ENCODE peak calls at places on chromosome 4, in nine cellular contexts. U is ascending aorta, C is ovary, A is left ventricle myocardium inferior, F is tibial nerve, L is cardiac muscle cell, E is kidney, T is mesendoderm, G is brain microvascular endothelial cell. M is an unnamed sample. For H3K36me3, the result is how much of the 10 kb centered on the place peaks cover.

GRCh38 chr4:48542888-48543287 is 52.8 kb downstream of the ZAR1 start:
- DNase-seq in C (no peak), G (no peak), U (no peak), F (no peak), A (no peak), T (no peak), E (no peak), L (no peak), M (no peak)

GRCh38 chr4:19177616-19178015 is 1074.1 kb upstream of the SLIT2 start:
- DNase-seq in T (no peak), E (no peak), C (no peak), L (no peak), F (no peak), U (no peak), A (no peak), G (peak), M (no peak)

GRCh38 chr4:140092094-140092820 is 61.7 kb downstream of the MAML3 start:
- DNase-seq in E (peak), U (no peak), L (peak), G (no peak), A (peak), C (no peak), T (peak), F (no peak), M (no peak)

GRCh38 chr4:24846716-24847115 is 51.3 kb downstream of the SOD3 start:
- DNase-seq in G (no peak), U (no peak), E (no peak), C (no peak), F (no peak), L (no peak), A (no peak), T (no peak), M (no peak)

GRCh38 chr4:16772366-16772850 is 126.0 kb downstream of the LDB2 start:
- DNase-seq in F (no peak), T (no peak), L (no peak), A (no peak), C (no peak), U (no peak), E (no peak), G (no peak), M (no peak)

GRCh38 chr4:101347557-101348366 is 436 bp upstream of the PPP3CA start:
- DNase-seq in A (peak), E (peak), T (peak), F (peak), C (peak), G (peak), L (peak), U (peak), M (peak)

GRCh38 chr4:159549092-159549491 is 446.2 kb downstream of the RAPGEF2 start:
- DNase-seq in U (no peak), T (no peak), E (no peak), F (no peak), A (no peak), L (no peak), C (no peak), G (peak), M (no peak)

GRCh38 chr4:25904748-25905082 is 9.3 kb upstream of the SMIM20 start:
- DNase-seq in F (no peak), L (no peak), C (no peak), T (no peak), E (no peak), G (no peak), U (no peak), A (no peak), M (no peak)

GRCh38 chr4:156374069-156374468 is 420.4 kb upstream of the CTSO start:
- DNase-seq in U (no peak), F (no peak), T (no peak), E (no peak), G (no peak), C (no peak), L (no peak), A (no peak), M (no peak)

GRCh38 chr4:123994917-123995316 is 598.3 kb downstream of the SPRY1 start:
- DNase-seq in L (no peak), U (no peak), G (no peak), F (no peak), E (no peak), A (no peak), T (peak), C (no peak), M (no peak)

GRCh38 chr4:48939785-48940184 is 33.2 kb upstream of the OCIAD2 start:
- DNase-seq in G (peak), U (no peak), L (no peak), A (no peak), F (no peak), E (no peak), C (no peak), T (peak), M (no peak)

GRCh38 chr4:150867148-150867547 is 147.9 kb downstream of the LRBA start:
- DNase-seq in F (no peak), L (peak), G (peak), T (peak), E (no peak), C (peak), U (no peak), A (no peak), M (no peak)

GRCh38 chr4:183984561-183984960 is 79.5 kb downstream of the STOX2 start:
- DNase-seq in E (no peak), C (no peak), L (no peak), T (no peak), U (no peak), G (no peak), F (no peak), A (peak), M (no peak)

GRCh38 chr4:22483551-22483981 is 32.3 kb downstream of the ADGRA3 start:
- DNase-seq in A (no peak), T (no peak), F (no peak), L (no peak), U (no peak), C (no peak), G (peak), E (no peak), M (no peak)

GRCh38 chr4:83320548-83320947 is 14.1 kb downstream of the HPSE start:
- DNase-seq in C (peak), E (peak), A (peak), U (peak), T (no peak), G (peak), L (no peak), F (peak), M (no peak)

GRCh38 chr4:26076000-26076587 is 162.1 kb downstream of the SMIM20 start:
- DNase-seq in G (no peak), L (no peak), E (no peak), T (no peak), A (no peak), F (no peak), C (no peak), U (no peak), M (no peak)

GRCh38 chr4:55158957-55159356 is 33.6 kb upstream of the KDR start:
- DNase-seq in U (no peak), A (no peak), L (no peak), E (no peak), T (no peak), C (no peak), G (no peak), F (no peak), M (no peak)

GRCh38 chr4:3863841-3864734 is 97.9 kb downstream of the ADRA2C start:
- DNase-seq in U (no peak), L (no peak), T (no peak), A (no peak), C (no peak), G (no peak), E (peak), F (no peak), M (no peak)

GRCh38 chr4:188262464-188262863 is 123.2 kb downstream of the TRIML1 start:
- DNase-seq in G (peak), C (no peak), E (no peak), L (no peak), A (no peak), F (no peak), U (no peak), T (no peak), M (no peak)

GRCh38 chr4:40316333-40316781 is 18.8 kb upstream of the CHRNA9 start:
- DNase-seq in T (no peak), L (no peak), G (peak), F (no peak), E (no peak), A (no peak), U (no peak), C (peak), M (no peak)
- H3K4me3 ChIP-seq in T (no peak), L (no peak), G (peak), F (no peak), E (no peak), A (peak), U (peak), C (peak), M (peak)

DNA sequence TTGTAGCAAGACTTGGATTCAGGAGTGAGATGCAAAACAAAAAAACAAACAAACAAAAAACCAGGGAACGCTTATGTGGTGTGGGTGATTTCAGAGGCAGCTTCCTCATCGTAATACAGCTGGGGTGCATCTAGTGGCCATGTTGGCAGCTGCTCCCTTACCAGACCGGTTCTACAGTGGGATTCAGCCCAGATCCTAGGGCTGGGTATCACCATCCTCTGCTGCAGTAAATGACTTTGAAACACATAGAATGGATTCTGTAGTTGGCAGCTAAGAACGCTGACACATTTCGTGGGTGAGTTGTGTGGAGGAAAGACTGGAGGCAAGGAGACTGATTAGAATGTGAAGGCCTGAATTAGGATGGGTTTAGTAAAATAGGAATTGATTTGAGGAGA is 41.5 kb downstream of the TMEM131L start:
- DNase-seq in C (no peak), L (no peak), U (no peak), T (no peak), A (no peak), F (no peak), E (no peak), G (no peak), M (no peak)
- H3K36me3 ChIP-seq in C (under half), L (under half), U (under half), T (under half), A (under half), F (under half), E (under half), G (under half), M (under half)

DNA sequence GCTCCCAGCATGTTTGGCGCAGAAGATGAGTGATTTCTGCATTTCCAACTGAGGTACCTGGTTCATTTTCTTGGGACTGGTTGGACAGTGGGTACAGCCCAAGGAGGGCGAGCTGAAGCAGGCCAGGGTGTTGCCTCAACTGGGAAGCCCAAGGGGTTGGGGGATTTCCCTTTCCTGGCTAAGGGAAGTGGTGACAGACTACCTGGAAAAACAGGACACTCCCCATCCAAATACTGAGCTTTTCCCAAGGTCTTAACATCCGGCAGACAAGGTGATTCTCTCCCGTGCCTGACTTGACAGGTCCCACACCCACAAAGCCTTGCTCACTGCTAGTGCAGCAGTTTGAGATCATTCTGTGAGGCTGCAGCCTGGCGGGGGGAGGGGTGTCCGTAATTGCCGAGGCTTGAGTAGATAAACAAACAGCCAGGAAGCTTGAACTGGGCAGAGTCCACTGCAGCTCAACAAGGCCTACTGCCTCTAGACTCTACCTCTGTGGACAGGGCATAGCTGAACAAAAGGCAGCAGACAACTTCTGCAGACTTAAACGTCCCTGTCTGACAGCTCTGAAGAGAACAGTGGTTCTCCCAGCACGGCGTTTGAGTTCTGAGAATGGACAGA is 307.7 kb upstream of the ARSJ start:
- DNase-seq in A (no peak), G (no peak), T (no peak), L (no peak), C (no peak), F (no peak), U (no peak), E (no peak), M (no peak)
- H3K27ac ChIP-seq in A (no peak), G (no peak), T (no peak), L (no peak), C (no peak), F (no peak), U (no peak), E (no peak), M (no peak)

DNA sequence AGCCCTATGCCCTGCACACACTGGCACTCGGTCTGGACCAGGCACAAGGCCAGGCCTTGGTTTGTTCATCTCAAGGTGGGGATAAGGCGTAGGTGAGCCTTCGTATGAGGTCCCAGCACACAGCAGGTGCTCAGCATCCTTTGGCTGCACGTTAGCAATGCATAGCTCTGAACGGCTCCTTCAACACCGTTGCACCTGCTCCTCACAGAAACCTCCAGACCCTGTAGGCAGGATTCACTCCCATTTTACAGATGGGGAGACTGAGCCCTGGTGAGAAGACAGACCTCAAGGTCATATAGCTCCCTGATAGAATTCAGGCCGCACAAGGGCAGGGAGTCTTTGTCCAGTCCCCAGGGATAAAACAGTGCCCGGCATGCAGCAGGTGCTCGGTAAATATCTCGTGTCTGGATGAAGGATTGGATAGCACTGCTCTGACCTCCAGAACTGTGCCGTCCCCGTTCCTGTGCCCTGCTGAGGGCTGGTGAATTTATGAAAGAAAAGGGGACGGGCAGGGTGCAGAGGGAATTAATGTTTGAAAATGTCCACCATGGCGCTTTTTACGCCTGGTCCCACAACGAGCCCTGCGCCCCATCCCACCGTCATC is 2.4 kb downstream of the PPP2R2C start:
- DNase-seq in A (no peak), E (no peak), G (no peak), U (no peak), C (peak), T (no peak), L (no peak), F (no peak), M (no peak)
- H3K4me3 ChIP-seq in A (peak), E (no peak), G (peak), U (peak), C (peak), T (peak), L (peak), F (peak), M (no peak)

GRCh38 chr4:1315838-1316536 is 26.3 kb downstream of the MAEA start:
- DNase-seq in U (no peak), A (no peak), E (peak), F (no peak), G (no peak), T (no peak), C (no peak), L (no peak), M (no peak)
- H3K36me3 ChIP-seq in U (half or more), A (half or more), E (under half), F (under half), G (under half), T (under half), C (under half), L (under half), M (half or more)

M was measured in effector memory CD4-positive, alpha-beta T cell.